ENCODE peak calls at places on chromosomes 11 and 22, in eight cellular contexts. V is H9, C is neuronal stem cell, S is endothelial cell of umbilical vein, K is fibroblast of lung, R is H1, L is GM23338, A is GM23248. F is an unnamed sample.
A peak's percentile ranks its signal among the peaks of the same experiment; 100 is the strongest.

GRCh38 chr11:83566948-83567347 is 280.8 kb upstream of the CCDC90B start:
- DNase-seq in K (peak; percentile 69), A (peak; percentile 93), S (no peak), C (no peak), R (no peak), L (no peak), V (no peak), F (peak; percentile 23)

GRCh38 chr22:37740455-37741311 is 43.8 kb downstream of the TRIOBP start:
- DNase-seq in C (no peak), K (no peak), L (no peak), A (no peak), R (no peak), S (no peak), V (no peak), F (no peak)

GRCh38 chr11:124987096-124987495 is 33.1 kb downstream of the CCDC15 start:
- DNase-seq in L (no peak), C (no peak), K (no peak), A (no peak), S (no peak), V (no peak), R (no peak), F (peak; percentile 53)

GRCh38 chr22:47165338-47165931 is 403.0 kb downstream of the TBC1D22A start:
- DNase-seq in V (peak; percentile 12), C (no peak), R (no peak), K (no peak), L (no peak), S (no peak), A (no peak), F (peak; percentile 62)

GRCh38 chr11:57775474-57775873 is 13.9 kb downstream of the CTNND1 start:
- DNase-seq in A (peak; percentile 14), K (no peak), R (no peak), V (no peak), C (no peak), L (no peak), S (peak; percentile 73), F (no peak)

GRCh38 chr11:128678017-128678416 is 15.9 kb upstream of the FLI1 start:
- DNase-seq in L (no peak), K (no peak), S (peak; percentile 90), A (no peak), C (no peak), V (no peak), R (no peak), F (no peak)

GRCh38 chr11:116890193-116890592 is 52.8 kb upstream of the APOA1 start:
- DNase-seq in C (no peak), A (no peak), L (no peak), R (no peak), S (peak; percentile 46), K (no peak), V (no peak), F (no peak)

GRCh38 chr11:100009728-100010127 is 677.4 kb upstream of the ARHGAP42 start:
- DNase-seq in A (no peak), L (no peak), R (no peak), S (no peak), K (no peak), V (no peak), C (no peak), F (no peak)

GRCh38 chr11:127451852-127452251 is 451.3 kb upstream of the KIRREL3 start:
- DNase-seq in V (no peak), C (no peak), R (no peak), K (no peak), S (no peak), L (no peak), A (no peak), F (no peak)

GRCh38 chr11:95461348-95461747 is 230.3 kb upstream of the SESN3 start:
- DNase-seq in R (no peak), A (no peak), C (no peak), S (no peak), K (no peak), V (no peak), L (no peak), F (no peak)

GRCh38 chr11:14750911-14751310 is 107.3 kb downstream of the PDE3B start:
- DNase-seq in A (no peak), R (no peak), L (no peak), V (no peak), K (no peak), S (no peak), C (no peak), F (no peak)

GRCh38 chr22:40007826-40008710 is 13.3 kb downstream of the FAM83F start:
- DNase-seq in L (no peak), S (no peak), R (no peak), C (no peak), K (no peak), V (no peak), A (no peak), F (no peak)

GRCh38 chr22:25770333-25770732 is 28.3 kb downstream of the MYO18B start:
- DNase-seq in C (no peak), R (no peak), K (no peak), A (no peak), L (no peak), S (no peak), V (no peak), F (no peak)

GRCh38 chr11:15742626-15743243 is 613.6 kb downstream of the SOX6 start:
- DNase-seq in A (no peak), R (no peak), K (peak; percentile 52), S (peak; percentile 31), C (no peak), L (no peak), V (no peak), F (peak; percentile 52)

GRCh38 chr11:92026664-92027063 is 198.0 kb upstream of the FAT3 start:
- DNase-seq in A (no peak), V (no peak), K (no peak), C (no peak), L (no peak), S (no peak), R (no peak), F (no peak)

GRCh38 chr22:18962308-18962635 is 26.2 kb upstream of the PRODH start:
- DNase-seq in R (no peak), A (no peak), V (no peak), S (no peak), K (no peak), C (no peak), L (no peak), F (peak; percentile 30)

GRCh38 chr11:114398303-114398920 is 1.9 kb downstream of the C11orf71 start:
- DNase-seq in K (peak; percentile 26), L (no peak), R (no peak), V (no peak), S (no peak), A (no peak), C (no peak), F (no peak)

GRCh38 chr22:26826431-26826935 is 169.1 kb downstream of the MIAT start:
- DNase-seq in K (no peak), L (no peak), S (no peak), V (no peak), C (no peak), R (no peak), A (peak; percentile 31), F (no peak)

GRCh38 chr22:44133901-44134511 is 46.7 kb upstream of the PARVG start:
- DNase-seq in R (no peak), A (no peak), V (no peak), K (peak; percentile 96), S (peak; percentile 21), L (no peak), C (no peak), F (peak; percentile 96)

GRCh38 chr11:36013950-36014349 is 70.1 kb downstream of the LDLRAD3 start:
- DNase-seq in L (no peak), R (no peak), V (no peak), A (no peak), S (no peak), K (no peak), C (no peak), F (no peak)

GRCh38 chr11:36011574-36011973 is 67.7 kb downstream of the LDLRAD3 start:
- DNase-seq in R (no peak), K (no peak), L (no peak), S (no peak), V (no peak), A (no peak), C (no peak), F (no peak)

GRCh38 chr11:36012410-36012809 is 68.5 kb downstream of the LDLRAD3 start:
- DNase-seq in C (no peak), A (peak; percentile 78), K (peak; percentile 48), L (no peak), R (no peak), V (no peak), S (peak; percentile 61), F (no peak)

GRCh38 chr11:36014499-36014898 is 70.6 kb downstream of the LDLRAD3 start:
- DNase-seq in C (no peak), L (no peak), V (no peak), S (no peak), R (no peak), K (no peak), A (no peak), F (no peak)

GRCh38 chr11:36012979-36013378 is 69.1 kb downstream of the LDLRAD3 start:
- DNase-seq in C (no peak), S (no peak), R (no peak), K (no peak), V (no peak), A (peak; percentile 63), L (no peak), F (no peak)
- H3K4me1 ChIP-seq in C (peaks cover 2% of the 10 kb centered on the region), S (peaks cover 41% of the 10 kb centered on the region), R (no peaks in the 10 kb centered on the region), K (peaks cover 11% of the 10 kb centered on the region), V (no peaks in the 10 kb centered on the region), A (peaks cover 50% of the 10 kb centered on the region), L (peaks cover 11% of the 10 kb centered on the region), F (peaks cover 50% of the 10 kb centered on the region)

GRCh38 chr11:123152951-123153350 is 42.1 kb downstream of the CLMP start:
- DNase-seq in L (no peak), C (no peak), A (no peak), V (no peak), S (no peak), R (no peak), K (no peak), F (no peak)
- H2AFZ ChIP-seq in L (no peak overlapping the region), C (no peak overlapping the region), A (no peak overlapping the region), V (no peak overlapping the region), S (no peak overlapping the region), R (no peak overlapping the region), K (no peak overlapping the region), F (no peak overlapping the region)

GRCh38 chr11:35143509-35144102 is 4.6 kb downstream of the CD44 start:
- DNase-seq in A (peak; percentile 34), K (no peak), L (no peak), C (no peak), S (no peak), R (no peak), V (no peak), F (no peak)
- H3K4me1 ChIP-seq in A (peaks cover 51% of the 10 kb centered on the region), K (peaks cover 34% of the 10 kb centered on the region), L (peaks cover 11% of the 10 kb centered on the region), C (no peaks in the 10 kb centered on the region), S (peaks cover 25% of the 10 kb centered on the region), R (peaks cover 3% of the 10 kb centered on the region), V (peaks cover 2% of the 10 kb centered on the region), F (peaks cover 65% of the 10 kb centered on the region)

GRCh38 chr22:20438678-20439492 is 1.3 kb upstream of the SCARF2 start:
- DNase-seq in C (no peak), V (peak; percentile 57), K (no peak), R (no peak), A (peak; percentile 76), L (peak; percentile 65), S (no peak), F (peak; percentile 99)

GRCh38 chr22:20437253-20438065 is at the start of gene SCARF2:
- DNase-seq in S (peak; percentile 52), L (peak; percentile 86), A (peak; percentile 78), R (peak; percentile 62), V (peak; percentile 70), C (peak; percentile 56), K (peak; percentile 73), F (peak; percentile 99)

GRCh38 chr22:20436309-20437252 is 1.0 kb downstream of the SCARF2 start:
- DNase-seq in L (peak; percentile 67), S (peak; percentile 20), K (peak; percentile 56), R (peak; percentile 72), C (peak; percentile 50), A (peak; percentile 79), V (peak; percentile 45), F (peak; percentile 99)

GRCh38 chr22:20439556-20439927 is 1.9 kb upstream of the SCARF2 start:
- DNase-seq in S (no peak), C (no peak), L (no peak), V (no peak), A (no peak), K (no peak), R (no peak), F (peak; percentile 56)

GRCh38 chr22:20438066-20438677 is 547 bp upstream of the SCARF2 start:
- DNase-seq in L (peak; percentile 65), R (peak; percentile 80), C (no peak), K (peak; percentile 64), A (peak; percentile 58), S (no peak), V (peak; percentile 57), F (peak; percentile 95)
- H2AFZ ChIP-seq in L (peak overlapping the region; percentile 94), R (peak overlapping the region; percentile 8), C (peak overlapping the region; percentile 99), K (peak overlapping the region; percentile 52), A (peak overlapping the region; percentile 75), S (peak overlapping the region; percentile 78), V (no peak overlapping the region), F (peak overlapping the region; percentile 70)

F was measured in osteoblast.